ENCODE peak calls at places on chromosome 22, in seven cellular contexts. N is epithelial cell of esophagus, Q is brain microvascular endothelial cell, D is transverse colon, Z is body of pancreas, J is heart left ventricle, F is right atrium auricular region. X is an unnamed sample.

GRCh38 chr22:20204821-20205220 is 54.0 kb upstream of the CCDC188 start:
- DNase-seq in N (no peak), Q (no peak), D (no peak), Z (no peak), J (no peak), F (no peak), X (no peak)

GRCh38 chr22:37381489-37381888 is 45.8 kb downstream of the ELFN2 start:
- DNase-seq in N (no peak), Q (no peak), D (no peak), Z (no peak), J (no peak), F (no peak), X (no peak)

GRCh38 chr22:37163618-37164534 is 14.2 kb upstream of the IL2RB start:
- DNase-seq in N (no peak), Q (no peak), D (no peak), Z (no peak), J (no peak), F (no peak), X (no peak)

GRCh38 chr22:38305481-38306448 is 11.5 kb downstream of the CSNK1E start:
- DNase-seq in N (peak), Q (no peak), D (peak), Z (peak), J (no peak), F (no peak), X (peak)

GRCh38 chr22:48741540-48741939 is 1086.1 kb downstream of the BRD1 start:
- DNase-seq in N (no peak), Q (no peak), D (no peak), Z (no peak), J (no peak), F (no peak), X (no peak)

GRCh38 chr22:35312198-35313059 is 12.7 kb downstream of the TOM1 start:
- DNase-seq in N (peak), Q (peak), D (peak), Z (peak), J (no peak), F (no peak), X (no peak)

GRCh38 chr22:26529345-26529744 is 17.1 kb upstream of the TFIP11 start:
- DNase-seq in N (peak), Q (no peak), D (no peak), Z (peak), J (no peak), F (no peak), X (peak)

GRCh38 chr22:29369460-29369859 is 18.9 kb downstream of the AP1B1 start:
- DNase-seq in N (peak), Q (peak), D (peak), Z (peak), J (peak), F (peak), X (peak)

GRCh38 chr22:17201285-17201945 is 17.8 kb downstream of the ADA2 start:
- DNase-seq in N (no peak), Q (no peak), D (no peak), Z (no peak), J (no peak), F (no peak), X (peak)
- TF ChIP-seq CTCF in N (no peak), Q (peak), D (peak), Z (peak), J (peak), F (peak), X (peak)

GRCh38 chr22:41915035-41915782 is at the start of gene SHISA8:
- DNase-seq in N (peak), Q (no peak), D (peak), Z (peak), J (peak), F (no peak), X (peak)
- H3K4me3 ChIP-seq in N (no peak), Q (no peak), D (no peak), Z (no peak), J (peak), F (no peak), X (no peak)

GRCh38 chr22:32836286-32836859 is 34.9 kb downstream of the TIMP3 start:
- DNase-seq in N (peak), Q (no peak), D (no peak), Z (no peak), J (no peak), F (no peak), X (no peak)
- TF ChIP-seq CTCF in N (peak), Q (peak), D (peak), Z (peak), J (peak), F (peak), X (peak)

DNA sequence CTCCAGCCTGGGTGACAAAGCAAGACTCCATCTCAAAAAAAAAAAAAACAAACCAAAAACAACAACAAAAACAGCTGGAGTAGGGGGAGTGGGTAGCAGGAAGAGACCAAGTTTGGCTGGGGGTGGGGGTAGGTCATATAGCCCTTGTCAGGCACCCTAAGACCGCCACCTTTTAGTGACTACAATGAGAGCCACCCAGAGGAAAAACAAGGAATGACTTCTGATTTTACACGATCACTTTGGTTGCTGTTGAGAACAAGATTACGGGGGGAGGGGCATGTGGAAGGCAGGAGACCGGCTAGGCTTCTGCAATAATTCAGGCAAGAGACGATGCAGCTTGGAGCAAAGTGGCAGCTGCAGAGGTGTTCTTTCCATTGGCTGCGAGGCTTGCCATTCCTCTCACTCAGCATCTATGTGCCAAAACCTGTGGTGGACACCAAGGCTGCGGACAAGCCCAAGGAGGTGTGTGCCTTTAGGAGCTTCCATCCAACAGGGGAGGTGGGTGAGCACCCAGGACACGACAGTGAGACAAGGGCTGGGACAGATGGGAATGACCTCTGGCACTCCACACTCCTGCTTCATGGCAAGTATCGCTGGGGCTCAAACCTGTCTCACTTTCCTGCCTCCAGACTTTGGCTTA is 1.7 kb downstream of the RPS19BP1 start:
- DNase-seq in N (peak), Q (peak), D (no peak), Z (no peak), J (no peak), F (no peak), X (peak)
- H3K4me3 ChIP-seq in N (no peak), Q (no peak), D (no peak), Z (no peak), J (no peak), F (no peak), X (no peak)

GRCh38 chr22:21447694-21448402 is 19.3 kb upstream of the TMEM191C start:
- DNase-seq in N (no peak), Q (no peak), D (no peak), Z (peak), J (peak), F (no peak), X (no peak)
- TF ChIP-seq CTCF in N (peak), Q (peak), D (no peak), Z (peak), J (no peak), F (no peak), X (no peak)

DNA sequence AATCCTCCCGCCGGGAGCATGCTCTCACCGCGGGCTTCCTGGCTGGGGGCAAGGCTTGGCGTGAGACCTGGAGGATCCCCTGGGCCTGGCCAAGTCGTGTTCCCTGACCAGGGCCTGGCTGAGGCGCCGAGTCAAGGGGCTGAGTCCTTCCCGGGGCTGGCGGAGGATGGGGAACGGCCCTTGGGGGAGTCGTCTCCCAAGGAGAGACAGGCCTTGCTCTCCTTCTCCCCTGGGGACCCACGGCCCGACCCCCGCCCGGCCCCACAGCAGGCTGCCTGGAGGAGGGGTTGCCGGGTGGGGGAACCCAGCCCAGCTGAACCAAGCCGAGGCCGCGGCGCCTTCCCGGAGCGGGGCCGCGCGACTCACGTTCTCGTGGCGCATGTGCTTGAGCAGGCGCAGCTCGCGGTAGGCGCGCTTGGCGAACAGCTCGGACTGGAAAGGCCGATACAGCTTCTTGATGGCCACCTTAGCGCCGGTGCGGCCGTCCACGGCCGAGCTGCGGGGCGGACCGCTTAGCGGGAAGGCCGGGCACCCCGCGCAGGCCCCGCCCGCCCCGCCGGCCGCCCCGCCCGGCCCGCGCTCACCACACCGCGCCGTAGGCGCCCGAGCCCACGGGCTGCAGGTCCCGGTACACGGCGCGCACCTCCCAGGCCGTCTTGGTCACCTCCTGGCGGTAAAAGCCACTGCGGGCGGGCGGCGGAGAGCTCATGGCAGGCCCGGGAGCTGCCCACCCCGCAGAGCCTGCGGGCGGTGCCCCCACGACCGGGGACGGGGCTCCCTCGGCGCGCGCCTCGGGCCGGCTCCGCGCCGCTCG is 475 bp downstream of the MAPK12 start:
- DNase-seq in N (peak), Q (peak), D (no peak), Z (peak), J (no peak), F (no peak), X (peak)
- H3K4me3 ChIP-seq in N (peak), Q (peak), D (peak), Z (no peak), J (peak), F (peak), X (peak)

GRCh38 chr22:27747396-27748256 is 53.9 kb downstream of the MN1 start:
- DNase-seq in N (peak), Q (no peak), D (no peak), Z (no peak), J (no peak), F (no peak), X (no peak)
- TF ChIP-seq CTCF in N (peak), Q (peak), D (no peak), Z (no peak), J (no peak), F (peak), X (no peak)

DNA sequence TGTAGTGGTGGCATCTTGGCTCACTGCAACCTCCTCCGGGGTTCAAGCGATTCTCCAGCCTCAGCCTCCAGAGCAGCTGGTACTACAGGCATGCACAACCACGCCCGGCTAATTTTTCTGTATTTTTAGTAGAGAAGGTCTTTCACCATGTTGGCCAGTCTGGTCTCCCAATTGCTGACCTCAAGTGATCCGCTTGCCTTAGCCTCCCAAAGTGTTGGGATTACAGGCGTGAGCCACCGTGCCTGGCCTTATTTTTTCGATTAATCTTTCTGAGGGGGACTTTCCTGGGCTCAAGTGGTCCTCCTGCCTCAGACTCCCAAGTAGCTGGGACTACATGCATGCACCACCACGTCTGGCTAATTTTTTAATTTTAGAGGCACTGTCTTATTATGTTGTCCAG is 5.6 kb downstream of the SNU13 start:
- DNase-seq in N (no peak), Q (no peak), D (no peak), Z (no peak), J (no peak), F (no peak), X (no peak)
- H3K4me3 ChIP-seq in N (peak), Q (no peak), D (no peak), Z (no peak), J (no peak), F (no peak), X (peak)

DNA sequence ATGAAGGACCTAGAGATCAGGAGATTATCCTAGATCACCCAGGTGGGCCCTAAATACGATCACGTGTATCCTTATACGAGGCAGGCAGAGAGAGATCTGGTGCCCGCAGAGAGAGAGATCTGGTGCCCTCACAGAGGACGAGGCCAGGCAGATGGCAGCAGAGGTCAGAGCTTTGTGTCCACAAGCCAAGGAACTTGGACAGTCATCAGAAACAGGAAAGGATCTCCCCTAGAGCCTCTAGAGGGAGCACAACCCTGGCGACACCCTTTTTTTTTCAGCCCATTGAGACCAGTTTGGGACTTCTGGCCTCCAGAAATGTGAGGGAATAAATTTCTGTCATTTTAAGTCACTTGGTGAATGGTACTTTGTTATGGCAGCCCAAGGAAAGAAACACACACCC is 25.5 kb upstream of the TIMP3 start:
- DNase-seq in N (no peak), Q (no peak), D (no peak), Z (no peak), J (no peak), F (no peak), X (no peak)
- TF ChIP-seq CTCF in N (peak), Q (peak), D (no peak), Z (no peak), J (no peak), F (peak), X (peak)

DNA sequence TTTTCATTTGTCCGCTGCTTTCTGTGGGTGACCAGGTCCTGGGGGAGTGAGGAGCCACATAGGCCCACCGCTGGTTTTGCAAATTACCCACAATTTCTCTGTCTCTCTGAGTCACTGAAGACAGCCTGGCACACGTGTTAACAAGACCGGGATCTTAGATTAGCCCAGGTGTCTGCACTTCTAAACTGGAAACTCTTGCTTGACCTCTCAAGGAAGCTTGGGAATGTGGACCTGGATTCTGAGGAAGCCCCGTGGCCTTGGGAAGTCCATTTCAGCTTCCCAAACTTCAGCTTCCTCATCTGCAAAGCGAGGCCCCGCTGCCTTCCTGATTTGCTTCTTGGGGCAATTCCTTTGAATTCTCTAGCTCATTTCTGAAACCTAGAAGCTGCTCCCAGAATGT is 119.9 kb downstream of the KIAA1671 start:
- DNase-seq in N (no peak), Q (no peak), D (no peak), Z (no peak), J (no peak), F (no peak), X (no peak)
- H3K4me3 ChIP-seq in N (no peak), Q (no peak), D (no peak), Z (no peak), J (no peak), F (no peak), X (no peak)

X was measured in fibroblast of villous mesenchyme.